ENCODE peak calls at places on chromosomes 4 and X, in four cellular contexts. V, K, W and M are unnamed samples.
A peak's percentile ranks its signal among the peaks of the same experiment; 100 is the strongest.

GRCh38 chr4:6472387-6473263 is at the start of gene PPP2R2C:
- DNase-seq in W (peak; percentile 70), V (no peak), K (no peak), M (peak; percentile 79)

GRCh38 chr4:134544303-134544761 is 342.7 kb upstream of the PABPC4L start:
- DNase-seq in V (peak; percentile 23), K (no peak), W (no peak), M (no peak)

GRCh38 chrX:42119076-42119475 is 195.7 kb upstream of the CASK start:
- DNase-seq in K (no peak), V (peak; percentile 42), W (no peak), M (no peak)

GRCh38 chr4:10998826-10999225 is 314.3 kb upstream of the CLNK start:
- DNase-seq in V (no peak), W (no peak), K (no peak), M (no peak)

GRCh38 chrX:10199212-10199611 is 42.4 kb downstream of the CLCN4 start:
- DNase-seq in K (peak; percentile 78), V (no peak), W (no peak), M (no peak)

GRCh38 chr4:118112647-118113046 is 78.4 kb downstream of the NDST3 start:
- DNase-seq in W (no peak), K (no peak), V (no peak), M (no peak)

GRCh38 chr4:113958766-113959540 is 20.5 kb downstream of the ARSJ start:
- DNase-seq in W (no peak), K (no peak), V (peak; percentile 90), M (no peak)

GRCh38 chrX:1444896-1445480 is 7.7 kb downstream of the ASMTL start:
- DNase-seq in K (no peak), W (no peak), V (no peak), M (peak; percentile 48)

GRCh38 chr4:54449999-54450398 is 207.8 kb upstream of the KIT start:
- DNase-seq in V (no peak), K (no peak), W (no peak), M (no peak)

GRCh38 chr4:86338521-86338920 is 21.3 kb downstream of the MAPK10 start:
- DNase-seq in V (no peak), W (no peak), K (no peak), M (no peak)

GRCh38 chrX:95885074-95885473 is 799.6 kb upstream of the DIAPH2 start:
- DNase-seq in K (no peak), V (no peak), W (no peak), M (no peak)

GRCh38 chr4:95377511-95377910 is 171.3 kb downstream of the UNC5C start:
- DNase-seq in V (no peak), W (no peak), K (no peak), M (no peak)

GRCh38 chr4:95193391-95194224 is 355.2 kb downstream of the UNC5C start:
- DNase-seq in W (peak; percentile 70), K (peak; percentile 28), V (no peak), M (no peak)

GRCh38 chrX:106898462-106898861 is 4.7 kb downstream of the RIPPLY1 start:
- DNase-seq in W (no peak), V (no peak), K (peak; percentile 53), M (no peak)

GRCh38 chr4:24763631-24764302 is 31.6 kb upstream of the SOD3 start:
- DNase-seq in V (no peak), K (no peak), W (no peak), M (peak; percentile 30)

GRCh38 chr4:1236103-1236641 is 12.8 kb downstream of the CTBP1 start:
- DNase-seq in V (no peak), K (no peak), W (peak; percentile 55), M (no peak)

GRCh38 chrX:54891573-54891972 is 29.1 kb upstream of the TRO start:
- DNase-seq in V (peak; percentile 23), W (no peak), K (peak; percentile 34), M (no peak)

GRCh38 chrX:64176876-64177275 is 28.6 kb downstream of the AMER1 start:
- DNase-seq in W (no peak), V (no peak), K (no peak), M (no peak)

GRCh38 chr4:33628296-33628695 is 2616.0 kb downstream of the ARAP2 start:
- DNase-seq in K (no peak), V (no peak), W (no peak), M (no peak)

GRCh38 chr4:86935833-86936721 is 1.3 kb downstream of the AFF1 start:
- DNase-seq in W (peak; percentile 87), K (peak; percentile 88), V (peak; percentile 78), M (no peak)

GRCh38 chr4:7166981-7167700 is 25.2 kb upstream of the SORCS2 start:
- DNase-seq in K (no peak), W (peak; percentile 72), V (no peak), M (no peak)

GRCh38 chrX:349196-349595 is 30.6 kb upstream of the GTPBP6 start:
- DNase-seq in V (no peak), W (peak; percentile 62), K (no peak), M (peak; percentile 78)

GRCh38 chr4:168713193-168713592 is 216.3 kb downstream of the PALLD start:
- DNase-seq in W (no peak), K (no peak), V (no peak), M (no peak)

GRCh38 chrX:99820197-99820596 is 589.9 kb downstream of the PCDH19 start:
- DNase-seq in W (no peak), V (no peak), K (no peak), M (no peak)

GRCh38 chrX:150536455-150537116 is 31.8 kb upstream of the MTM1 start:
- DNase-seq in V (peak; percentile 3), K (no peak), W (no peak), M (no peak)
- TF ChIP-seq CTCF in V (peak; percentile 38), K (no peak), W (no peak), M (peak; percentile 10)

DNA sequence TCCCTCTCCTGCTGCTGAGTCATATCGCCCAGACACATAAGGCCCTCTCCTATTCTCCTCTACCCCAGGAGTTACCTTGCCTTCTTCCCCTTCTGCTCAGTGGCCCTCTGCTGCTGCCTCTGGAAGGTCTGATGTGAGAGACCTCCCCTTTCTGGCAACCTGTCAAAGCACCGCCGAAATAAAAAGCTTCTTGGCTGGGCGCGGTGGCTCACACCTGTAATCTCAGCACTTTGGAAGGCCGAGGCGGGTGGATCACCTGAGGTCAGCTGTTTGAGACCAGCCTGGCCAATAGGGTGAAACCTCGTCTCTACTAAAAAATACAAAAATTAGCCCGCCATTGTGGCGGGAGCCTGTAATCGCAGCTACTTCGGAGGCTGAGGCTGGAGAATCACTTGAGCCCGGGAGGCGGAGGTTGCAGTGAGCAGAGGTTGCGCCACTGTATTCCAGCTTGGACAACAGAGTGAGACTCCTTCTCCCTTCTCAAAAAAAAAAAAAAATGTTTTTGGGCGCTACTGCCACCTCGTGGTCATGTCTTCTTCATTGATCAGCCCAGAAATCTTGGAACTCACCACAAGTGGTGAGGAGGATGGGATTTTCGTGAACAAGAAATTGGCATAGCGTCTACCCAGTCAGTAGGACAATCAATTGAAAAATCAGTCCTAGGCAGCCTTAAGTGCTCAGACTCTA is 8.6 kb upstream of the ZXDA start:
- DNase-seq in K (peak; percentile 36), V (peak; percentile 26), W (no peak), M (no peak)
- TF ChIP-seq CTCF in K (peak; percentile 69), V (peak; percentile 41), W (peak; percentile 42), M (no peak)

DNA sequence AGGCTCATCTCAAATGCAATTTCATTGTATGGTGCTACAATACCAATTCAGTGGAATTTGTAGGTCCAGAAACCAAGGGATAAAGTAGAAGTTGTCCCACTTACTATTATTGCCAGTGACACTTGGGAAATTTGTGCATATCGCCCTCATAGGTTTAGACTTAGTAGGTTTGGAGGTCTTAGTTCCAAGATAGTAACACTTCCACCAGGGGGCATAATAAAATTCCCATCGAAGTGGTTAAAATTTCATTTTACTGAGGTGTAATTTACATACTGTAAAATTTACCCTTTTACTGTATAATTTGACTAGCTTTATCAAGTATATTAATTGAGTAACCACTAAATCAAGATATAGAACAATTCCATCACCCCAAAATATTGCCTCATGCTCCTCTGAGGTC is 174.6 kb downstream of the INPP4B start:
- DNase-seq in V (no peak), W (no peak), K (no peak), M (no peak)
- TF ChIP-seq CTCF in V (peak; percentile 36), W (no peak), K (peak; percentile 37), M (peak; percentile 19)

DNA sequence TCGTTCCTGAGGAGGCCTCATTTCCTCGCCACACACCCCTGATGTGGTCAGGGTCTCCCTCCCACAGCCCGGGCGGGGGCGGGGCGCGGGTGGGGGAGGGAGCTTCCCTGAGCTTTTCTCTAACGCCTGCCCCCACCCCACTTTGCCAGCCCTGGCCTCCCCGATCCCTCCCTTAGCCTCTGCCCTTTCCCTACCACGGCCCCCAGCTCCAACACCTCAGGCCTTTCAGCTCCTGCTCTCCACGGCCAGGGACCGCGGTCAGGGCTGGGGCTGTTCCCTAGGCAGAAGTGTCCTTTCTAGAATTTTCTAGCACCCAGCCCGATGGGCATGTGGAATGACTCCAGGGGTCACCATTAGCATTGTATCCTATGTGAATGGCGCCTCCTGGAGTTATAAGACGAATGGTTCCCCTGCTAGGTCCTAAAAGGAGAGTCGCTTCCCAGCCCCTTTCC is 201.3 kb upstream of the BCOR start:
- DNase-seq in K (peak; percentile 11), V (no peak), W (no peak), M (no peak)
- TF ChIP-seq CTCF in K (peak; percentile 29), V (peak; percentile 13), W (no peak), M (peak; percentile 49)

DNA sequence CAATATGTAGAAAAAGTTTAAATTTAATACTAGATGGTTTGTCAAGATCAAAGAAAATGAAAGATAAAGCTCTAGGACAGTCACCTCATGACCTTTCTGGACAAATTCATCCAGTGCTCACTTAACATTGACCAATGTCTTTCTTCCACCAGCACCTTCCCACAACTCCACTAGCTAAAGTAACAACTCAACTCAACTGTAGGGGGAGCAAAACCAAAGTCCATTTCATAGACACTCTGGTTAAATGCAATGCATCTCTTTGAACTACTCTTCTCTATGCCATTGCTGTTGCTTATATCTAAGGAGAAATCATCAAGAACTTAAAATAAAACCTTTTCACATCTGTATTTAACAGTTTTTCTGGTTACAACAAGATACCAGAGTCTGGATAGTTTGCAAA is 25.1 kb downstream of the UGT2B4 start:
- DNase-seq in K (no peak), V (no peak), W (no peak), M (no peak)
- TF ChIP-seq CTCF in K (peak; percentile 28), V (peak; percentile 26), W (no peak), M (no peak)

GRCh38 chr4:28686618-28687017 is 1826.0 kb downstream of the STIM2 start:
- DNase-seq in K (peak; percentile 24), V (peak; percentile 58), W (no peak), M (no peak)
- TF ChIP-seq CTCF in K (peak; percentile 68), V (peak; percentile 82), W (no peak), M (peak; percentile 47)